ENCODE peak calls at places on chromosomes 2 and 18, in six cellular contexts. Z, Q, E, F, S and P are unnamed samples. For H3K4me1, the result is how much of the 10 kb centered on the place peaks cover.

GRCh38 chr2:226903179-226903578 is 67.3 kb downstream of the RHBDD1 start:
- DNase-seq in Z (no peak), S (no peak), F (peak), Q (no peak), E (no peak), P (no peak)

GRCh38 chr2:182831097-182831496 is 35.3 kb downstream of the FRZB start:
- DNase-seq in E (no peak), Q (no peak), S (no peak), Z (no peak), F (no peak), P (no peak)

GRCh38 chr2:14632133-14632936 is at the start of gene LRATD1:
- DNase-seq in F (peak), Z (peak), S (peak), Q (peak), E (peak), P (peak)

GRCh38 chr2:9303528-9304225 is 97.1 kb downstream of the ASAP2 start:
- DNase-seq in E (peak), Q (no peak), F (no peak), S (no peak), Z (no peak), P (no peak)

GRCh38 chr2:159684796-159685195 is 27.5 kb upstream of the MARCHF7 start:
- DNase-seq in S (no peak), Q (no peak), Z (no peak), E (no peak), F (peak), P (no peak)

GRCh38 chr2:112621792-112622527 is 23.8 kb upstream of the SLC20A1 start:
- DNase-seq in F (no peak), E (no peak), S (no peak), Q (no peak), Z (no peak), P (no peak)

GRCh38 chr2:105977212-105977611 is 216.9 kb downstream of the UXS1 start:
- DNase-seq in E (no peak), Q (no peak), F (peak), Z (no peak), S (no peak), P (no peak)

GRCh38 chr2:179344280-179344961 is 79.8 kb upstream of the SESTD1 start:
- DNase-seq in S (no peak), F (peak), Z (no peak), E (no peak), Q (no peak), P (no peak)

GRCh38 chr2:73614105-73614504 is 28.1 kb downstream of the NAT8 start:
- DNase-seq in S (no peak), E (no peak), Z (no peak), F (no peak), Q (no peak), P (no peak)

GRCh38 chr2:26172866-26173595 is at the start of gene GAREM2:
- DNase-seq in Z (no peak), F (no peak), E (no peak), S (no peak), Q (no peak), P (no peak)

GRCh38 chr2:86393521-86394490 is 47.4 kb upstream of the KDM3A start:
- DNase-seq in F (no peak), S (no peak), Z (peak), E (peak), Q (no peak), P (peak)

GRCh38 chr2:188291617-188292445 is at the start of gene GULP1:
- DNase-seq in Z (peak), S (peak), F (peak), E (peak), Q (peak), P (peak)

GRCh38 chr2:98123286-98123685 is 36.3 kb downstream of the VWA3B start:
- DNase-seq in S (no peak), E (no peak), F (no peak), Q (no peak), Z (no peak), P (no peak)

GRCh38 chr2:160388464-160389263 is 104.9 kb downstream of the RBMS1 start:
- DNase-seq in S (no peak), Z (peak), E (no peak), Q (peak), F (no peak), P (peak)

GRCh38 chr2:240989451-240990265 is 8.8 kb upstream of the SNED1 start:
- DNase-seq in E (no peak), F (peak), Z (no peak), S (peak), Q (no peak), P (peak)

GRCh38 chr2:240990726-240991377 is 7.6 kb upstream of the SNED1 start:
- DNase-seq in Q (no peak), F (no peak), S (no peak), E (no peak), Z (no peak), P (peak)

GRCh38 chr2:240992572-240993291 is 5.7 kb upstream of the SNED1 start:
- DNase-seq in Z (no peak), E (no peak), S (no peak), F (no peak), Q (no peak), P (no peak)

GRCh38 chr2:240990266-240990529 is 8.2 kb upstream of the SNED1 start:
- DNase-seq in S (no peak), E (no peak), Z (no peak), F (no peak), Q (no peak), P (peak)

GRCh38 chr2:240991378-240992263 is 6.8 kb upstream of the SNED1 start:
- DNase-seq in E (peak), F (peak), Z (peak), S (peak), Q (peak), P (peak)
- TF ChIP-seq CTCF in E (no peak), F (no peak), Z (no peak), S (no peak), Q (no peak), P (no peak)

GRCh38 chr2:64936809-64937208 is 52.4 kb upstream of the SLC1A4 start:
- DNase-seq in Z (no peak), E (no peak), S (no peak), Q (no peak), F (no peak), P (no peak)

GRCh38 chr2:64932327-64933216 is 56.6 kb upstream of the SLC1A4 start:
- DNase-seq in Z (no peak), E (no peak), F (no peak), Q (no peak), S (no peak), P (no peak)

GRCh38 chr2:64931536-64932326 is 57.5 kb upstream of the SLC1A4 start:
- DNase-seq in Q (no peak), S (no peak), F (no peak), E (no peak), Z (no peak), P (no peak)

GRCh38 chr2:64937341-64938230 is 51.6 kb upstream of the SLC1A4 start:
- DNase-seq in Z (no peak), E (peak), F (no peak), S (peak), Q (no peak), P (peak)

GRCh38 chr2:64934530-64934929 is 54.7 kb upstream of the SLC1A4 start:
- DNase-seq in F (no peak), Q (no peak), Z (no peak), S (no peak), E (no peak), P (no peak)
- H3K4me1 ChIP-seq in F (under half), Q (under half), Z (under half), S (under half), E (under half), P (under half)

GRCh38 chr2:231190531-231191197 is 7.8 kb upstream of the ARMC9 start:
- DNase-seq in Q (no peak), E (peak), S (peak), F (no peak), Z (no peak), P (peak)
- H3K4me3 ChIP-seq in Q (peak), E (peak), S (peak), F (no peak), Z (no peak), P (peak)

GRCh38 chr18:10685484-10685883 is 159.7 kb downstream of the NAPG start:
- DNase-seq in Q (no peak), S (no peak), F (no peak), E (no peak), Z (no peak), P (no peak)

GRCh38 chr18:10681581-10682367 is 155.9 kb downstream of the NAPG start:
- DNase-seq in Z (no peak), F (no peak), Q (no peak), E (no peak), S (no peak), P (no peak)

GRCh38 chr18:10687161-10687925 is 161.5 kb downstream of the NAPG start:
- DNase-seq in S (no peak), F (no peak), Q (no peak), E (no peak), Z (no peak), P (no peak)

DNA sequence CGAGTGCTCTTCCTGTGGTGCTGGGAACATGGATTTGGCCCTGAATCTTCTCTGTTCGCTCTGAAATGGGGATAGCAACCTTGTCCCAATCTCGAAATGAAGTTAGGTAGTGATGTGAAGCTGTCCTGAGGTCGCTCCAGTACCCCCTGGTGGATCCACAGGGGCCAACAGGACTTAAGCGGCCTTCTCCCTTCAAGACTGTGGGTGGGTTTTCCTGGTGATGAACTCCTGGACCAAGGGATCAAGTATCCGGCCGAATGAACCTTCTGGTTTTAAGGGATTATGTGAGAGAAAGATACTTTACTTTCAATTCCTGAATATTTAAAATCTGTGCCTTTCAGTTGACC is 156.5 kb downstream of the NAPG start:
- DNase-seq in F (peak), Q (no peak), S (no peak), Z (no peak), E (no peak), P (no peak)
- TF ChIP-seq CTCF in F (no peak), Q (no peak), S (no peak), Z (no peak), E (no peak), P (no peak)

GRCh38 chr2:85324639-85325465 is 2.9 kb downstream of the TGOLN2 start:
- DNase-seq in Z (no peak), Q (no peak), F (no peak), S (no peak), E (no peak), P (no peak)

GRCh38 chr2:85323351-85323987 is 4.3 kb downstream of the TGOLN2 start:
- DNase-seq in F (no peak), Z (no peak), Q (no peak), E (no peak), S (no peak), P (no peak)

GRCh38 chr2:85314884-85315242 is 12.9 kb downstream of the TGOLN2 start:
- DNase-seq in F (no peak), E (no peak), Q (no peak), Z (no peak), S (no peak), P (no peak)

GRCh38 chr2:85318222-85319182 is 9.3 kb downstream of the TGOLN2 start:
- DNase-seq in E (no peak), F (no peak), Q (no peak), Z (no peak), S (no peak), P (no peak)

GRCh38 chr2:85319811-85320210 is 8.0 kb downstream of the TGOLN2 start:
- DNase-seq in Z (no peak), S (no peak), E (no peak), Q (no peak), F (no peak), P (no peak)
- H3K4me1 ChIP-seq in Z (under half), S (under half), E (half or more), Q (under half), F (under half), P (under half)